ENCODE peak calls at places on chromosomes 5 and 9, in five cellular contexts. A is A172, U is EL, Q is A549, O is K562. Y is an unnamed sample.

GRCh38 chr5:179967489-179967888 is 59.8 kb upstream of the TBC1D9B start:
- DNase-seq in A (no peak), Q (no peak), O (no peak), U (no peak), Y (no peak)

GRCh38 chr5:93790401-93790800 is 49.0 kb upstream of the POU5F2 start:
- DNase-seq in U (no peak), A (no peak), O (no peak), Q (no peak), Y (no peak)

GRCh38 chr9:135925496-135926133 is 18.3 kb upstream of the CAMSAP1 start:
- DNase-seq in A (no peak), O (no peak), U (no peak), Q (no peak), Y (no peak)

GRCh38 chr9:101376117-101376866 is 8.5 kb downstream of the BAAT start:
- DNase-seq in U (peak; percentile 86), Q (peak; percentile 61), O (no peak), A (peak; percentile 92), Y (peak; percentile 56)

GRCh38 chr5:175443514-175444059 is 395 bp downstream of the DRD1 start:
- DNase-seq in U (no peak), A (no peak), O (no peak), Q (no peak), Y (no peak)

GRCh38 chr9:119588874-119589560 is 219.8 kb upstream of the BRINP1 start:
- DNase-seq in Q (no peak), U (no peak), O (no peak), A (no peak), Y (no peak)

GRCh38 chr5:61055434-61056006 is 106.7 kb downstream of the SMIM15 start:
- DNase-seq in Q (peak; percentile 62), O (peak; percentile 10), A (peak; percentile 57), U (peak; percentile 58), Y (peak; percentile 50)

GRCh38 chr9:89740722-89741121 is 135.9 kb downstream of the GADD45G start:
- DNase-seq in A (no peak), O (no peak), Q (no peak), U (no peak), Y (no peak)

GRCh38 chr9:14616188-14616982 is 76.8 kb downstream of the ZDHHC21 start:
- DNase-seq in A (peak; percentile 73), Q (peak; percentile 66), U (peak; percentile 58), O (no peak), Y (peak; percentile 55)

GRCh38 chr5:146894763-146895521 is 16.4 kb upstream of the PPP2R2B start:
- DNase-seq in Q (no peak), A (peak; percentile 35), O (no peak), U (no peak), Y (no peak)

GRCh38 chr9:103789686-103790085 is 304.4 kb upstream of the SMC2 start:
- DNase-seq in Q (peak; percentile 18), A (no peak), O (no peak), U (peak; percentile 28), Y (no peak)

GRCh38 chr5:54944364-54944763 is 41.0 kb downstream of the ESM1 start:
- DNase-seq in O (peak; percentile 29), A (peak; percentile 48), U (peak; percentile 41), Q (peak; percentile 19), Y (peak; percentile 20)

GRCh38 chr5:119339965-119340364 is 15.9 kb upstream of the TNFAIP8 start:
- DNase-seq in U (no peak), A (no peak), O (no peak), Q (no peak), Y (no peak)

GRCh38 chr5:132179410-132179809 is 48.2 kb downstream of the P4HA2 start:
- DNase-seq in Q (no peak), A (no peak), U (no peak), O (no peak), Y (no peak)

GRCh38 chr5:32130865-32131264 is 43.3 kb downstream of the GOLPH3 start:
- DNase-seq in Q (no peak), U (no peak), O (no peak), A (no peak), Y (no peak)

GRCh38 chr9:92377904-92378303 is 26.5 kb downstream of the OGN start:
- DNase-seq in A (no peak), Q (no peak), U (no peak), O (no peak), Y (no peak)

GRCh38 chr9:111036068-111036789 is 2.0 kb downstream of the LPAR1 start:
- DNase-seq in U (peak; percentile 78), A (no peak), Q (peak; percentile 34), O (no peak), Y (no peak)

GRCh38 chr9:84169240-84169639 is 171.3 kb downstream of the SLC28A3 start:
- DNase-seq in O (no peak), Q (no peak), A (peak; percentile 38), U (peak; percentile 69), Y (peak; percentile 68)

GRCh38 chr5:176408590-176408989 is 7.7 kb downstream of the CLTB start:
- DNase-seq in U (no peak), A (no peak), O (peak; percentile 5), Q (no peak), Y (no peak)

GRCh38 chr9:133237271-133237731 is 28.3 kb upstream of the OBP2B start:
- DNase-seq in Q (no peak), U (no peak), O (no peak), A (no peak), Y (peak; percentile 10)

GRCh38 chr5:118989816-118990215 is 1.5 kb upstream of the DTWD2 start:
- DNase-seq in U (no peak), O (no peak), A (no peak), Q (no peak), Y (no peak)

GRCh38 chr5:176875014-176875550 is 24.1 kb downstream of the HK3 start:
- DNase-seq in Q (no peak), U (no peak), O (peak; percentile 40), A (no peak), Y (no peak)

GRCh38 chr5:19771174-19771835 is 216.7 kb downstream of the CDH18 start:
- DNase-seq in A (peak; percentile 52), U (peak; percentile 65), O (no peak), Q (no peak), Y (peak; percentile 14)

GRCh38 chr5:1910081-1910760 is 27.5 kb upstream of the IRX4 start:
- DNase-seq in Q (no peak), U (no peak), O (no peak), A (no peak), Y (no peak)

GRCh38 chr9:72586388-72587160 is 65.2 kb downstream of the TMC1 start:
- DNase-seq in Q (peak; percentile 84), A (peak; percentile 95), O (no peak), U (peak; percentile 90), Y (peak; percentile 95)

GRCh38 chr5:141618030-141618803 is 583 bp downstream of the DIAPH1 start:
- DNase-seq in Q (peak; percentile 78), U (peak; percentile 56), A (peak; percentile 51), O (no peak), Y (peak; percentile 42)

GRCh38 chr9:14687042-14687719 is 6.1 kb downstream of the ZDHHC21 start:
- DNase-seq in A (peak; percentile 72), U (peak; percentile 77), Q (no peak), O (no peak), Y (peak; percentile 81)

Y was measured in HT1080.